ENCODE peak calls at places on chromosomes 4 and X, in five cellular contexts. J is adipocyte, L is heart right ventricle, S is GM23248, B is brain microvascular endothelial cell. D is an unnamed sample. For H3K36me3 and H3K27me3, the result is how much of the 10 kb centered on the place peaks cover.

GRCh38 chrX:96770315-96770714 is 85.7 kb downstream of the DIAPH2 start:
- DNase-seq in L (no peak), S (peak), J (peak), B (no peak), D (no peak)

GRCh38 chr4:118774321-118774720 is 61.6 kb downstream of the SEC24D start:
- DNase-seq in S (no peak), B (no peak), L (no peak), J (no peak), D (no peak)

GRCh38 chr4:1357356-1358248 is 10.6 kb downstream of the UVSSA start:
- DNase-seq in S (no peak), J (no peak), B (no peak), L (peak), D (no peak)

GRCh38 chr4:109588176-109588575 is 28.1 kb downstream of the MCUB start:
- DNase-seq in J (no peak), L (no peak), S (peak), B (no peak), D (no peak)

GRCh38 chrX:150870487-150871340 is 27.8 kb downstream of the CD99L2 start:
- DNase-seq in B (no peak), L (no peak), S (no peak), J (peak), D (no peak)

GRCh38 chr4:162523171-162523570 is 359.4 kb upstream of the FSTL5 start:
- DNase-seq in L (no peak), J (no peak), B (no peak), S (no peak), D (no peak)

GRCh38 chr4:139815646-139816601 is 150.3 kb downstream of the MGST2 start:
- DNase-seq in S (peak), J (peak), L (peak), B (peak), D (peak)

GRCh38 chrX:10172867-10173266 is 16.1 kb downstream of the CLCN4 start:
- DNase-seq in S (peak), J (no peak), L (no peak), B (no peak), D (no peak)

GRCh38 chr4:82005153-82005552 is 368.6 kb downstream of the HNRNPD start:
- DNase-seq in L (no peak), S (no peak), B (no peak), J (no peak), D (no peak)

GRCh38 chr4:80069108-80069836 is 3.8 kb downstream of the ANTXR2 start:
- DNase-seq in S (peak), L (no peak), J (no peak), B (no peak), D (no peak)

GRCh38 chrX:3659761-3660160 is 53.7 kb downstream of the PRKX start:
- DNase-seq in B (peak), S (peak), L (no peak), J (peak), D (peak)

GRCh38 chrX:20361081-20361889 is 94.6 kb upstream of the RPS6KA3 start:
- DNase-seq in L (no peak), S (peak), B (peak), J (peak), D (no peak)

GRCh38 chrX:131729295-131729694 is 185.4 kb downstream of the OR13H1 start:
- DNase-seq in B (peak), L (no peak), J (peak), S (no peak), D (no peak)

GRCh38 chrX:117743469-117744251 is 372.9 kb downstream of the KLHL13 start:
- DNase-seq in B (no peak), L (no peak), J (peak), S (peak), D (no peak)

GRCh38 chr4:72313121-72313520 is 255.9 kb downstream of the ADAMTS3 start:
- DNase-seq in J (no peak), B (no peak), S (peak), L (no peak), D (no peak)

GRCh38 chr4:40587826-40588225 is 41.8 kb downstream of the RBM47 start:
- DNase-seq in J (peak), B (peak), S (peak), L (no peak), D (no peak)

GRCh38 chr4:89158884-89159503 is 47.7 kb downstream of the TIGD2 start:
- DNase-seq in L (no peak), B (peak), J (peak), S (peak), D (no peak)

GRCh38 chr4:54226399-54227260 is 2.5 kb upstream of the PDGFRA start:
- DNase-seq in S (peak), B (peak), J (peak), L (peak), D (peak)

GRCh38 chrX:43949669-43950068 is 23.5 kb downstream of the NDP start:
- DNase-seq in S (peak), B (no peak), J (peak), L (peak), D (no peak)

GRCh38 chrX:68889244-68889643 is 60.4 kb downstream of the EFNB1 start:
- DNase-seq in L (no peak), J (no peak), B (no peak), S (no peak), D (no peak)

GRCh38 chr4:169372791-169373190 is 102.0 kb upstream of the SH3RF1 start:
- DNase-seq in B (no peak), L (no peak), S (no peak), J (no peak), D (no peak)

GRCh38 chr4:112526061-112526460 is 10.1 kb upstream of the NEUROG2 start:
- DNase-seq in B (peak), S (peak), L (no peak), J (no peak), D (no peak)

GRCh38 chr4:7600247-7600646 is 165.5 kb upstream of the PSAPL1 start:
- DNase-seq in B (no peak), S (no peak), J (no peak), L (no peak), D (no peak)

GRCh38 chrX:148135738-148136137 is 154.6 kb downstream of the FMR1NB start:
- DNase-seq in S (peak), L (no peak), J (no peak), B (no peak), D (peak)

GRCh38 chr4:29263011-29263410 is 1457.2 kb upstream of the PCDH7 start:
- DNase-seq in L (no peak), S (no peak), J (no peak), B (no peak), D (no peak)

GRCh38 chrX:35339796-35340195 is 397.2 kb downstream of the FAM47B start:
- DNase-seq in B (peak), S (no peak), L (no peak), J (no peak), D (peak)

GRCh38 chrX:148979786-148980185 is 479.4 kb downstream of the AFF2 start:
- DNase-seq in L (no peak), S (no peak), B (no peak), J (no peak), D (no peak)

GRCh38 chr4:118417325-118417724 is 64.5 kb upstream of the PRSS12 start:
- DNase-seq in L (no peak), B (no peak), J (peak), S (peak), D (peak)

GRCh38 chrX:14398725-14399124 is 130.6 kb upstream of the GLRA2 start:
- DNase-seq in B (no peak), L (no peak), S (peak), J (peak), D (no peak)

GRCh38 chrX:65630771-65631170 is 36.7 kb upstream of the MSN start:
- DNase-seq in J (no peak), B (no peak), L (no peak), S (no peak), D (no peak)

GRCh38 chrX:13208281-13208935 is 111.4 kb downstream of the ATXN3L start:
- DNase-seq in J (no peak), B (no peak), S (no peak), L (no peak), D (no peak)

GRCh38 chr4:41538017-41538733 is at the start of gene LIMCH1:
- DNase-seq in J (no peak), S (peak), L (peak), B (no peak), D (peak)

GRCh38 chr4:113835005-113835404 is 73.5 kb upstream of the CAMK2D start:
- DNase-seq in S (peak), L (no peak), J (peak), B (peak), D (no peak)
- H3K4me3 ChIP-seq in S (no peak), L (no peak), J (no peak), B (no peak), D (no peak)

GRCh38 chr4:183256756-183257385 is 63.2 kb downstream of the CLDN22 start:
- DNase-seq in S (peak), J (peak), L (peak), B (peak), D (peak)

GRCh38 chr4:183256343-183256742 is 63.7 kb downstream of the CLDN22 start:
- DNase-seq in S (no peak), L (no peak), J (no peak), B (no peak), D (no peak)

GRCh38 chr4:183253451-183253850 is 66.6 kb downstream of the CLDN22 start:
- DNase-seq in S (no peak), J (no peak), B (no peak), L (no peak), D (no peak)

GRCh38 chr4:183254162-183254561 is 65.9 kb downstream of the CLDN22 start:
- DNase-seq in S (no peak), L (no peak), B (no peak), J (no peak), D (no peak)

DNA sequence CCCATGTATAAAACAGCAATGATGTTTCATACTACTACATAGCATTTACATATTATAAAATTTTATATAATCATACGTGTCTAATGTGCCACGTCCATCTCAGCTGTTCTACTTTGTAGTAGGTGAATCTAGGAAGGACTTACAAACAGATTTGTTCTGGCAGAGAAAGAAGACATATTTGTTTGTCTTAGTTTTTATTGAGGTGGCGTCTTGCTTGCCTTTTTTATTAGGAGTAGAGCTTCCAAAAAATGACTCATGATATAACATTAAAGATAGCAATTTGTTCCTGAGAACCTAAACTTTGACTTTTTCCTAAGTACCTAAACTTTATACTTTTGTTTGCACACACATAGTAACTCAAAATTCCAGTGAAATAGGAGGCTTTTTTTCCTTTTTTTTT is 64.6 kb downstream of the CLDN22 start:
- DNase-seq in B (no peak), L (no peak), S (peak), J (no peak), D (no peak)
- H3K36me3 ChIP-seq in B (under half), L (half or more), S (half or more), J (under half), D (under half)

GRCh38 chrX:1354036-1355019 is 17.7 kb downstream of the IL3RA start:
- DNase-seq in L (no peak), S (no peak), B (no peak), J (no peak), D (no peak)
- H3K27me3 ChIP-seq in L (under half), S (under half), B (under half), J (under half), D (under half)

DNA sequence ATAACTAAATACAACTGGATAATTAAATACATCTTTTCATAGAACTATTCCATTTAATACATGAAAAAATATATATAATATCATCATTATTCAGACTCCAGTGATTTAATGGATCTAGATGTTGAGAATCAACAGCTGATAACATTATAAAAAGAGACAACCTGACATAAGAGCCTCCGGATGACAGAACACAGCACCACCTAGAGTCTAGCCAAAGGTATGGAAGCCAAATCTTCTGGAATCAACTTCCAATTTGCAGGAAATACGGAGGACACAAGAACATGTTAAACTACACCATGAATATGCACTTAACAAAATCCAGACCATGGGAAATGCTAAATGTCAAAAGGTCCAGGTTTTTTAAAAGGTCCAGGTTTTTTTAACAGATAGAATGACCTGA is 55.0 kb downstream of the LRBA start:
- DNase-seq in L (no peak), S (peak), B (peak), J (peak), D (no peak)
- H3K4me3 ChIP-seq in L (no peak), S (no peak), B (no peak), J (no peak), D (no peak)

DNA sequence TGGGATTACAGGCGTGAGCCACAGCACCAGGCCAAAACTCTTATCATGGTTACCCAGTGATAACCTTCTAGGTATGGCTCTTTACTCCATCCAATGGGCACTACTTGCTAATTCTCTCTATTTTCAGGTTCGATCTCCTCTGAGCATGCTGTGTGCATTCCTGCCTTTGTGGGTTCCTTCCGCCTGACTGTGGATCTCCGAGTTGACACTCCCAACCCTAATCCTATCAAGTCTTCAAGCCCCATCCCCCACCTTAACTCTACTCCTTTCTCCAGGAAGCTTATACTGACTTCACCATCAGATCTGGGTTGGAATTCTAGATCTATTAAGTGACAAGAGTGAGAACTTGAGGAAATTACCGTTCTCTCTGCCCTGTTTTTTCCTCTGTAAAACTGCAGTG is 64.6 kb downstream of the ZAR1 start:
- DNase-seq in B (no peak), S (no peak), J (no peak), L (no peak), D (no peak)
- H3K36me3 ChIP-seq in B (under half), S (under half), J (half or more), L (half or more), D (under half)

DNA sequence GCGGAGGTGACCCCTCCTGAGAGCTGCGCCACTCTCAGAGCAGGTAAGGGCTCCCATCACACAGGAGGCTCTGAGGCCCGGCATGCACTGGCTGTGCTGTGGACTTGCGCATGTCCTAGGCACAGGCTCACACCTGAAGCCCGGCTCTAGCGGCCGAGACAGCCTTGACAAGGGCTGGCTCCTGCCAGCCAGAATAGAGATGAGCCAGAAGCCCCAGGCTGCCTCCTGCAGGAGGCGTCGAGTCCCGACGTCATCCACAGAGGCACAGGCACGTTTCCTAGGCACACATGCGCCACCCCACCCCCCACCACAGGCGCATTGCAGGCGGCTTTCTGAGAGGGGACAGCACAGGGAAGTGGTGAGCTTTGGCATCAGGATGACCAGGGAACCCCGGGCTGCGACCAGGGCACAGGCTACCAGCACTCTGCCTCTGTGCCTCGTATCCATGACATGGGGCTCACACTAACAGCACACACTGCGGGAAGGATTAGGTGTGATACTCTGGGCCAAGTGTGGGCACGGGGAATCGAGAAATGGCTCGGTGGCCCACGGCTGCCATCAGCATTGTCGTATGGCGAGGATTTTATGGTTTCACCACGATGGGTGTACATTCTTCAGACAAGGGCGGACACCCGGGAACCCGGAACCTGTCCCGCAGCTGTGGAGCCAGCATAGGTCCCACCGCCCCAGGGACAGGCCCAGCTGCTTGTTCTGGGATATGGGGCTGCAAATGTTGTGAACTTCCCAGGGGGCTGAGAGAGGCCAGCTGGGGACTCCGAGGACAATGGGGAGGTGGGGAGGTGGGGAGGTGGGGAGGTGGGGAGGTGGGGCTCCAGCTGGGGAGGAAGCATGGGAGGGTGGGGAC is 90.7 kb upstream of the ADRA2C start:
- DNase-seq in S (no peak), J (no peak), L (no peak), B (no peak), D (no peak)
- H3K27me3 ChIP-seq in S (under half), J (half or more), L (under half), B (under half), D (under half)

D was measured in MG63.